ENCODE peak calls at places on chromosome 15, in nine cellular contexts. One of them, this sample, is unnamed.

GRCh38 chr15:59284768-59285368 is 78.2 kb downstream of the LDHAL6B start:
- DNase-seq in LHCN-M2: no peak
- DNase-seq in SW 1271: no peak
- DNase-seq in stimulated activated CD4-positive, alpha-beta T cell treated with anti-CD3 and anti-CD28 coated beads, TNF-alpha, amount 100 ng/mL, for 48 hours: no peak
- DNase-seq in progenitor cell of endocrine pancreas: no peak
- DNase-seq in epithelial cell of proximal tubule: no peak
- DNase-seq in C1 segment of cervical spinal cord: no peak
- DNase-seq in activated gamma-delta T cell treated with Interleukin-2 at 50 U/mL for 16 hours: no peak
- DNase-seq in AG08395: no peak
- DNase-seq in this sample: no peak

GRCh38 chr15:31439328-31439727 is 112.7 kb downstream of the KLF13 start:
- DNase-seq in LHCN-M2: no peak
- DNase-seq in SW 1271: no peak
- DNase-seq in stimulated activated CD4-positive, alpha-beta T cell treated with anti-CD3 and anti-CD28 coated beads, TNF-alpha, amount 100 ng/mL, for 48 hours: no peak
- DNase-seq in progenitor cell of endocrine pancreas: no peak
- DNase-seq in epithelial cell of proximal tubule: no peak
- DNase-seq in C1 segment of cervical spinal cord: no peak
- DNase-seq in activated gamma-delta T cell treated with Interleukin-2 at 50 U/mL for 16 hours: no peak
- DNase-seq in AG08395: no peak
- DNase-seq in this sample: no peak

GRCh38 chr15:95988574-95988887 is 342.0 kb upstream of the NR2F2 start:
- DNase-seq in LHCN-M2: no peak
- DNase-seq in SW 1271: no peak
- DNase-seq in stimulated activated CD4-positive, alpha-beta T cell treated with anti-CD3 and anti-CD28 coated beads, TNF-alpha, amount 100 ng/mL, for 48 hours: no peak
- DNase-seq in progenitor cell of endocrine pancreas: no peak
- DNase-seq in epithelial cell of proximal tubule: no peak
- DNase-seq in C1 segment of cervical spinal cord: no peak
- DNase-seq in activated gamma-delta T cell treated with Interleukin-2 at 50 U/mL for 16 hours: no peak
- DNase-seq in AG08395: no peak
- DNase-seq in this sample: no peak

GRCh38 chr15:39670687-39671086 is 89.8 kb downstream of the THBS1 start:
- DNase-seq in LHCN-M2: peak
- DNase-seq in SW 1271: no peak
- DNase-seq in stimulated activated CD4-positive, alpha-beta T cell treated with anti-CD3 and anti-CD28 coated beads, TNF-alpha, amount 100 ng/mL, for 48 hours: no peak
- DNase-seq in progenitor cell of endocrine pancreas: no peak
- DNase-seq in epithelial cell of proximal tubule: peak
- DNase-seq in C1 segment of cervical spinal cord: no peak
- DNase-seq in activated gamma-delta T cell treated with Interleukin-2 at 50 U/mL for 16 hours: no peak
- DNase-seq in AG08395: no peak
- DNase-seq in this sample: no peak

GRCh38 chr15:51191072-51191665 is 96.5 kb upstream of the TNFAIP8L3 start:
- DNase-seq in LHCN-M2: peak
- DNase-seq in SW 1271: no peak
- DNase-seq in stimulated activated CD4-positive, alpha-beta T cell treated with anti-CD3 and anti-CD28 coated beads, TNF-alpha, amount 100 ng/mL, for 48 hours: no peak
- DNase-seq in progenitor cell of endocrine pancreas: no peak
- DNase-seq in epithelial cell of proximal tubule: no peak
- DNase-seq in C1 segment of cervical spinal cord: no peak
- DNase-seq in activated gamma-delta T cell treated with Interleukin-2 at 50 U/mL for 16 hours: no peak
- DNase-seq in AG08395: no peak
- DNase-seq in this sample: no peak

GRCh38 chr15:67225336-67225735 is 29.1 kb downstream of the AAGAB start:
- DNase-seq in LHCN-M2: peak
- DNase-seq in SW 1271: no peak
- DNase-seq in stimulated activated CD4-positive, alpha-beta T cell treated with anti-CD3 and anti-CD28 coated beads, TNF-alpha, amount 100 ng/mL, for 48 hours: no peak
- DNase-seq in progenitor cell of endocrine pancreas: no peak
- DNase-seq in epithelial cell of proximal tubule: no peak
- DNase-seq in C1 segment of cervical spinal cord: no peak
- DNase-seq in activated gamma-delta T cell treated with Interleukin-2 at 50 U/mL for 16 hours: no peak
- DNase-seq in AG08395: peak
- DNase-seq in this sample: no peak

GRCh38 chr15:29064731-29065130 is 179.0 kb downstream of the APBA2 start:
- DNase-seq in LHCN-M2: no peak
- DNase-seq in SW 1271: no peak
- DNase-seq in stimulated activated CD4-positive, alpha-beta T cell treated with anti-CD3 and anti-CD28 coated beads, TNF-alpha, amount 100 ng/mL, for 48 hours: no peak
- DNase-seq in progenitor cell of endocrine pancreas: no peak
- DNase-seq in epithelial cell of proximal tubule: no peak
- DNase-seq in C1 segment of cervical spinal cord: no peak
- DNase-seq in activated gamma-delta T cell treated with Interleukin-2 at 50 U/mL for 16 hours: no peak
- DNase-seq in AG08395: no peak
- DNase-seq in this sample: no peak

GRCh38 chr15:56838085-56838484 is 80.4 kb upstream of the TCF12 start:
- DNase-seq in LHCN-M2: no peak
- DNase-seq in SW 1271: no peak
- DNase-seq in stimulated activated CD4-positive, alpha-beta T cell treated with anti-CD3 and anti-CD28 coated beads, TNF-alpha, amount 100 ng/mL, for 48 hours: no peak
- DNase-seq in progenitor cell of endocrine pancreas: no peak
- DNase-seq in epithelial cell of proximal tubule: no peak
- DNase-seq in C1 segment of cervical spinal cord: no peak
- DNase-seq in activated gamma-delta T cell treated with Interleukin-2 at 50 U/mL for 16 hours: no peak
- DNase-seq in AG08395: no peak
- DNase-seq in this sample: no peak

GRCh38 chr15:64070965-64071851 is 22.4 kb downstream of the CIAO2A start:
- DNase-seq in LHCN-M2: peak
- DNase-seq in SW 1271: no peak
- DNase-seq in stimulated activated CD4-positive, alpha-beta T cell treated with anti-CD3 and anti-CD28 coated beads, TNF-alpha, amount 100 ng/mL, for 48 hours: no peak
- DNase-seq in progenitor cell of endocrine pancreas: no peak
- DNase-seq in epithelial cell of proximal tubule: peak
- DNase-seq in C1 segment of cervical spinal cord: peak
- DNase-seq in activated gamma-delta T cell treated with Interleukin-2 at 50 U/mL for 16 hours: no peak
- DNase-seq in AG08395: peak
- DNase-seq in this sample: no peak

GRCh38 chr15:52349062-52349700 is 53.6 kb upstream of the MYO5C start:
- DNase-seq in LHCN-M2: peak
- DNase-seq in SW 1271: no peak
- DNase-seq in stimulated activated CD4-positive, alpha-beta T cell treated with anti-CD3 and anti-CD28 coated beads, TNF-alpha, amount 100 ng/mL, for 48 hours: no peak
- DNase-seq in progenitor cell of endocrine pancreas: no peak
- DNase-seq in epithelial cell of proximal tubule: no peak
- DNase-seq in C1 segment of cervical spinal cord: no peak
- DNase-seq in activated gamma-delta T cell treated with Interleukin-2 at 50 U/mL for 16 hours: no peak
- DNase-seq in AG08395: peak
- DNase-seq in this sample: no peak

GRCh38 chr15:77035999-77036471 is 34.9 kb downstream of the TSPAN3 start:
- DNase-seq in LHCN-M2: no peak
- DNase-seq in SW 1271: no peak
- DNase-seq in stimulated activated CD4-positive, alpha-beta T cell treated with anti-CD3 and anti-CD28 coated beads, TNF-alpha, amount 100 ng/mL, for 48 hours: no peak
- DNase-seq in progenitor cell of endocrine pancreas: no peak
- DNase-seq in epithelial cell of proximal tubule: no peak
- DNase-seq in C1 segment of cervical spinal cord: no peak
- DNase-seq in activated gamma-delta T cell treated with Interleukin-2 at 50 U/mL for 16 hours: no peak
- DNase-seq in AG08395: no peak
- DNase-seq in this sample: no peak

GRCh38 chr15:75104804-75105557 is 81.6 kb downstream of the PPCDC start:
- DNase-seq in LHCN-M2: peak
- DNase-seq in SW 1271: no peak
- DNase-seq in stimulated activated CD4-positive, alpha-beta T cell treated with anti-CD3 and anti-CD28 coated beads, TNF-alpha, amount 100 ng/mL, for 48 hours: no peak
- DNase-seq in progenitor cell of endocrine pancreas: no peak
- DNase-seq in epithelial cell of proximal tubule: peak
- DNase-seq in C1 segment of cervical spinal cord: no peak
- DNase-seq in activated gamma-delta T cell treated with Interleukin-2 at 50 U/mL for 16 hours: no peak
- DNase-seq in AG08395: peak
- DNase-seq in this sample: peak

GRCh38 chr15:73781038-73781925 is 28.1 kb upstream of the INSYN1 start:
- DNase-seq in LHCN-M2: peak
- DNase-seq in SW 1271: peak
- DNase-seq in stimulated activated CD4-positive, alpha-beta T cell treated with anti-CD3 and anti-CD28 coated beads, TNF-alpha, amount 100 ng/mL, for 48 hours: peak
- DNase-seq in progenitor cell of endocrine pancreas: no peak
- DNase-seq in epithelial cell of proximal tubule: no peak
- DNase-seq in C1 segment of cervical spinal cord: no peak
- DNase-seq in activated gamma-delta T cell treated with Interleukin-2 at 50 U/mL for 16 hours: no peak
- DNase-seq in AG08395: peak
- DNase-seq in this sample: no peak

GRCh38 chr15:86906406-86906805 is 826.7 kb downstream of the AGBL1 start:
- DNase-seq in LHCN-M2: no peak
- DNase-seq in SW 1271: no peak
- DNase-seq in stimulated activated CD4-positive, alpha-beta T cell treated with anti-CD3 and anti-CD28 coated beads, TNF-alpha, amount 100 ng/mL, for 48 hours: no peak
- DNase-seq in progenitor cell of endocrine pancreas: no peak
- DNase-seq in epithelial cell of proximal tubule: peak
- DNase-seq in C1 segment of cervical spinal cord: no peak
- DNase-seq in activated gamma-delta T cell treated with Interleukin-2 at 50 U/mL for 16 hours: no peak
- DNase-seq in AG08395: no peak
- DNase-seq in this sample: no peak

GRCh38 chr15:60392986-60393811 is 4.6 kb downstream of the ANXA2 start:
- DNase-seq in LHCN-M2: peak
- DNase-seq in SW 1271: peak
- DNase-seq in stimulated activated CD4-positive, alpha-beta T cell treated with anti-CD3 and anti-CD28 coated beads, TNF-alpha, amount 100 ng/mL, for 48 hours: no peak
- DNase-seq in progenitor cell of endocrine pancreas: no peak
- DNase-seq in epithelial cell of proximal tubule: peak
- DNase-seq in C1 segment of cervical spinal cord: no peak
- DNase-seq in activated gamma-delta T cell treated with Interleukin-2 at 50 U/mL for 16 hours: no peak
- DNase-seq in AG08395: peak
- DNase-seq in this sample: no peak

GRCh38 chr15:87461621-87462020 is 794.9 kb downstream of the NTRK3 start:
- DNase-seq in LHCN-M2: peak
- DNase-seq in SW 1271: no peak
- DNase-seq in stimulated activated CD4-positive, alpha-beta T cell treated with anti-CD3 and anti-CD28 coated beads, TNF-alpha, amount 100 ng/mL, for 48 hours: no peak
- DNase-seq in progenitor cell of endocrine pancreas: no peak
- DNase-seq in epithelial cell of proximal tubule: no peak
- DNase-seq in C1 segment of cervical spinal cord: no peak
- DNase-seq in activated gamma-delta T cell treated with Interleukin-2 at 50 U/mL for 16 hours: no peak
- DNase-seq in AG08395: no peak
- DNase-seq in this sample: no peak

GRCh38 chr15:57611938-57612337 is 20.2 kb downstream of the MYZAP start:
- DNase-seq in LHCN-M2: peak
- DNase-seq in SW 1271: no peak
- DNase-seq in stimulated activated CD4-positive, alpha-beta T cell treated with anti-CD3 and anti-CD28 coated beads, TNF-alpha, amount 100 ng/mL, for 48 hours: no peak
- DNase-seq in progenitor cell of endocrine pancreas: no peak
- DNase-seq in epithelial cell of proximal tubule: peak
- DNase-seq in C1 segment of cervical spinal cord: no peak
- DNase-seq in activated gamma-delta T cell treated with Interleukin-2 at 50 U/mL for 16 hours: no peak
- DNase-seq in AG08395: peak
- DNase-seq in this sample: no peak

GRCh38 chr15:90192961-90193786 is 8.0 kb upstream of the SEMA4B start:
- DNase-seq in LHCN-M2: no peak
- DNase-seq in SW 1271: no peak
- DNase-seq in stimulated activated CD4-positive, alpha-beta T cell treated with anti-CD3 and anti-CD28 coated beads, TNF-alpha, amount 100 ng/mL, for 48 hours: no peak
- DNase-seq in progenitor cell of endocrine pancreas: no peak
- DNase-seq in epithelial cell of proximal tubule: no peak
- DNase-seq in C1 segment of cervical spinal cord: no peak
- DNase-seq in activated gamma-delta T cell treated with Interleukin-2 at 50 U/mL for 16 hours: no peak
- DNase-seq in AG08395: no peak
- DNase-seq in this sample: no peak

GRCh38 chr15:85639752-85640381 is 154.9 kb downstream of the KLHL25 start:
- DNase-seq in LHCN-M2: peak
- DNase-seq in SW 1271: no peak
- DNase-seq in stimulated activated CD4-positive, alpha-beta T cell treated with anti-CD3 and anti-CD28 coated beads, TNF-alpha, amount 100 ng/mL, for 48 hours: no peak
- DNase-seq in progenitor cell of endocrine pancreas: no peak
- DNase-seq in epithelial cell of proximal tubule: no peak
- DNase-seq in C1 segment of cervical spinal cord: no peak
- DNase-seq in activated gamma-delta T cell treated with Interleukin-2 at 50 U/mL for 16 hours: no peak
- DNase-seq in AG08395: peak
- DNase-seq in this sample: no peak

GRCh38 chr15:90348456-90348855 is 3.6 kb upstream of the ZNF774 start:
- DNase-seq in LHCN-M2: no peak
- DNase-seq in SW 1271: no peak
- DNase-seq in stimulated activated CD4-positive, alpha-beta T cell treated with anti-CD3 and anti-CD28 coated beads, TNF-alpha, amount 100 ng/mL, for 48 hours: no peak
- DNase-seq in progenitor cell of endocrine pancreas: no peak
- DNase-seq in epithelial cell of proximal tubule: no peak
- DNase-seq in C1 segment of cervical spinal cord: no peak
- DNase-seq in activated gamma-delta T cell treated with Interleukin-2 at 50 U/mL for 16 hours: no peak
- DNase-seq in AG08395: no peak
- DNase-seq in this sample: no peak

GRCh38 chr15:69060744-69061143 is 46.2 kb downstream of the NOX5 start:
- DNase-seq in LHCN-M2: no peak
- DNase-seq in SW 1271: no peak
- DNase-seq in stimulated activated CD4-positive, alpha-beta T cell treated with anti-CD3 and anti-CD28 coated beads, TNF-alpha, amount 100 ng/mL, for 48 hours: no peak
- DNase-seq in progenitor cell of endocrine pancreas: no peak
- DNase-seq in epithelial cell of proximal tubule: no peak
- DNase-seq in C1 segment of cervical spinal cord: no peak
- DNase-seq in activated gamma-delta T cell treated with Interleukin-2 at 50 U/mL for 16 hours: no peak
- DNase-seq in AG08395: no peak
- DNase-seq in this sample: peak

GRCh38 chr15:52121896-52122295 is 9.3 kb upstream of the BCL2L10 start:
- DNase-seq in LHCN-M2: peak
- DNase-seq in SW 1271: no peak
- DNase-seq in stimulated activated CD4-positive, alpha-beta T cell treated with anti-CD3 and anti-CD28 coated beads, TNF-alpha, amount 100 ng/mL, for 48 hours: no peak
- DNase-seq in progenitor cell of endocrine pancreas: no peak
- DNase-seq in epithelial cell of proximal tubule: no peak
- DNase-seq in C1 segment of cervical spinal cord: no peak
- DNase-seq in activated gamma-delta T cell treated with Interleukin-2 at 50 U/mL for 16 hours: no peak
- DNase-seq in AG08395: no peak
- DNase-seq in this sample: no peak

GRCh38 chr15:100308222-100309007 is 33.4 kb downstream of the ADAMTS17 start:
- DNase-seq in LHCN-M2: no peak
- DNase-seq in SW 1271: no peak
- DNase-seq in stimulated activated CD4-positive, alpha-beta T cell treated with anti-CD3 and anti-CD28 coated beads, TNF-alpha, amount 100 ng/mL, for 48 hours: no peak
- DNase-seq in progenitor cell of endocrine pancreas: no peak
- DNase-seq in epithelial cell of proximal tubule: no peak
- DNase-seq in C1 segment of cervical spinal cord: no peak
- DNase-seq in activated gamma-delta T cell treated with Interleukin-2 at 50 U/mL for 16 hours: no peak
- DNase-seq in AG08395: no peak
- DNase-seq in this sample: no peak

GRCh38 chr15:64842986-64843561 is 1.4 kb downstream of the PLEKHO2 start:
- DNase-seq in LHCN-M2: peak
- DNase-seq in SW 1271: no peak
- DNase-seq in stimulated activated CD4-positive, alpha-beta T cell treated with anti-CD3 and anti-CD28 coated beads, TNF-alpha, amount 100 ng/mL, for 48 hours: no peak
- DNase-seq in progenitor cell of endocrine pancreas: no peak
- DNase-seq in epithelial cell of proximal tubule: no peak
- DNase-seq in C1 segment of cervical spinal cord: no peak
- DNase-seq in activated gamma-delta T cell treated with Interleukin-2 at 50 U/mL for 16 hours: no peak
- DNase-seq in AG08395: peak
- DNase-seq in this sample: no peak

GRCh38 chr15:66016199-66016598 is 146.9 kb downstream of the RAB11A start:
- DNase-seq in LHCN-M2: no peak
- DNase-seq in SW 1271: no peak
- DNase-seq in stimulated activated CD4-positive, alpha-beta T cell treated with anti-CD3 and anti-CD28 coated beads, TNF-alpha, amount 100 ng/mL, for 48 hours: no peak
- DNase-seq in progenitor cell of endocrine pancreas: no peak
- DNase-seq in epithelial cell of proximal tubule: peak
- DNase-seq in C1 segment of cervical spinal cord: no peak
- DNase-seq in activated gamma-delta T cell treated with Interleukin-2 at 50 U/mL for 16 hours: no peak
- DNase-seq in AG08395: no peak
- DNase-seq in this sample: no peak

GRCh38 chr15:30030350-30030749 is 52.4 kb upstream of the GOLGA8J start:
- DNase-seq in LHCN-M2: no peak
- DNase-seq in SW 1271: no peak
- DNase-seq in stimulated activated CD4-positive, alpha-beta T cell treated with anti-CD3 and anti-CD28 coated beads, TNF-alpha, amount 100 ng/mL, for 48 hours: no peak
- DNase-seq in progenitor cell of endocrine pancreas: no peak
- DNase-seq in epithelial cell of proximal tubule: no peak
- DNase-seq in C1 segment of cervical spinal cord: no peak
- DNase-seq in activated gamma-delta T cell treated with Interleukin-2 at 50 U/mL for 16 hours: no peak
- DNase-seq in AG08395: no peak
- DNase-seq in this sample: no peak

GRCh38 chr15:28936481-28936881 is 50.7 kb downstream of the APBA2 start:
- DNase-seq in LHCN-M2: no peak
- DNase-seq in SW 1271: no peak
- DNase-seq in stimulated activated CD4-positive, alpha-beta T cell treated with anti-CD3 and anti-CD28 coated beads, TNF-alpha, amount 100 ng/mL, for 48 hours: no peak
- DNase-seq in progenitor cell of endocrine pancreas: no peak
- DNase-seq in epithelial cell of proximal tubule: no peak
- DNase-seq in C1 segment of cervical spinal cord: no peak
- DNase-seq in activated gamma-delta T cell treated with Interleukin-2 at 50 U/mL for 16 hours: no peak
- DNase-seq in AG08395: no peak
- DNase-seq in this sample: no peak

GRCh38 chr15:45199136-45199810 is 11.5 kb upstream of the SHF start:
- DNase-seq in LHCN-M2: peak
- DNase-seq in SW 1271: no peak
- DNase-seq in stimulated activated CD4-positive, alpha-beta T cell treated with anti-CD3 and anti-CD28 coated beads, TNF-alpha, amount 100 ng/mL, for 48 hours: peak
- DNase-seq in progenitor cell of endocrine pancreas: no peak
- DNase-seq in epithelial cell of proximal tubule: peak
- DNase-seq in C1 segment of cervical spinal cord: peak
- DNase-seq in activated gamma-delta T cell treated with Interleukin-2 at 50 U/mL for 16 hours: peak
- DNase-seq in AG08395: no peak
- DNase-seq in this sample: peak

GRCh38 chr15:37112171-37112570 is 11.8 kb upstream of the MEIS2 start:
- DNase-seq in LHCN-M2: no peak
- DNase-seq in SW 1271: no peak
- DNase-seq in stimulated activated CD4-positive, alpha-beta T cell treated with anti-CD3 and anti-CD28 coated beads, TNF-alpha, amount 100 ng/mL, for 48 hours: no peak
- DNase-seq in progenitor cell of endocrine pancreas: no peak
- DNase-seq in epithelial cell of proximal tubule: no peak
- DNase-seq in C1 segment of cervical spinal cord: no peak
- DNase-seq in activated gamma-delta T cell treated with Interleukin-2 at 50 U/mL for 16 hours: no peak
- DNase-seq in AG08395: no peak
- DNase-seq in this sample: no peak

GRCh38 chr15:58383876-58384275 is 47.9 kb upstream of the LIPC start:
- DNase-seq in LHCN-M2: no peak
- DNase-seq in SW 1271: no peak
- DNase-seq in stimulated activated CD4-positive, alpha-beta T cell treated with anti-CD3 and anti-CD28 coated beads, TNF-alpha, amount 100 ng/mL, for 48 hours: peak
- DNase-seq in progenitor cell of endocrine pancreas: no peak
- DNase-seq in epithelial cell of proximal tubule: no peak
- DNase-seq in C1 segment of cervical spinal cord: no peak
- DNase-seq in activated gamma-delta T cell treated with Interleukin-2 at 50 U/mL for 16 hours: no peak
- DNase-seq in AG08395: no peak
- DNase-seq in this sample: no peak

GRCh38 chr15:47603026-47603425 is 114.3 kb upstream of the SEMA6D start:
- DNase-seq in LHCN-M2: no peak
- DNase-seq in SW 1271: no peak
- DNase-seq in stimulated activated CD4-positive, alpha-beta T cell treated with anti-CD3 and anti-CD28 coated beads, TNF-alpha, amount 100 ng/mL, for 48 hours: no peak
- DNase-seq in progenitor cell of endocrine pancreas: no peak
- DNase-seq in epithelial cell of proximal tubule: no peak
- DNase-seq in C1 segment of cervical spinal cord: no peak
- DNase-seq in activated gamma-delta T cell treated with Interleukin-2 at 50 U/mL for 16 hours: no peak
- DNase-seq in AG08395: peak
- DNase-seq in this sample: no peak